ENCODE peak calls at places on chromosomes 4 and X, in five cellular contexts. One of them, this sample, is unnamed.

GRCh38 chr4:119683518-119683917 is 54.9 kb upstream of the PDE5A start:
- DNase-seq in esophagus squamous epithelium: no peak
- DNase-seq in brain microvascular endothelial cell: peak
- DNase-seq in HFF-Myc: no peak
- DNase-seq in CD4-positive, alpha-beta T cell: no peak
- DNase-seq in this sample: no peak

GRCh38 chrX:120428309-120428708 is 40.8 kb downstream of the LAMP2 start:
- DNase-seq in esophagus squamous epithelium: no peak
- DNase-seq in brain microvascular endothelial cell: peak
- DNase-seq in HFF-Myc: no peak
- DNase-seq in CD4-positive, alpha-beta T cell: no peak
- DNase-seq in this sample: no peak

GRCh38 chr4:179867300-179867878 is 2375.8 kb upstream of the TENM3 start:
- DNase-seq in esophagus squamous epithelium: no peak
- DNase-seq in brain microvascular endothelial cell: peak
- DNase-seq in HFF-Myc: no peak
- DNase-seq in CD4-positive, alpha-beta T cell: no peak
- DNase-seq in this sample: peak

GRCh38 chr4:2722033-2722432 is 34.1 kb downstream of the TNIP2 start:
- DNase-seq in esophagus squamous epithelium: no peak
- DNase-seq in brain microvascular endothelial cell: no peak
- DNase-seq in HFF-Myc: no peak
- DNase-seq in CD4-positive, alpha-beta T cell: no peak
- DNase-seq in this sample: no peak

GRCh38 chr4:168485511-168485910 is 5.2 kb upstream of the DDX60L start:
- DNase-seq in esophagus squamous epithelium: no peak
- DNase-seq in brain microvascular endothelial cell: no peak
- DNase-seq in HFF-Myc: no peak
- DNase-seq in CD4-positive, alpha-beta T cell: no peak
- DNase-seq in this sample: no peak

GRCh38 chrX:136497556-136498048 is at the start of gene HTATSF1:
- DNase-seq in esophagus squamous epithelium: no peak
- DNase-seq in brain microvascular endothelial cell: no peak
- DNase-seq in HFF-Myc: no peak
- DNase-seq in CD4-positive, alpha-beta T cell: no peak
- DNase-seq in this sample: peak

GRCh38 chrX:132831336-132831973 is 127.0 kb downstream of the HS6ST2 start:
- DNase-seq in esophagus squamous epithelium: no peak
- DNase-seq in brain microvascular endothelial cell: no peak
- DNase-seq in HFF-Myc: no peak
- DNase-seq in CD4-positive, alpha-beta T cell: no peak
- DNase-seq in this sample: no peak

GRCh38 chr4:112857461-112857860 is 192.0 kb upstream of the ANK2 start:
- DNase-seq in esophagus squamous epithelium: no peak
- DNase-seq in brain microvascular endothelial cell: peak
- DNase-seq in HFF-Myc: peak
- DNase-seq in CD4-positive, alpha-beta T cell: no peak
- DNase-seq in this sample: peak

GRCh38 chr4:139786494-139787354 is 121.1 kb downstream of the MGST2 start:
- DNase-seq in esophagus squamous epithelium: no peak
- DNase-seq in brain microvascular endothelial cell: no peak
- DNase-seq in HFF-Myc: no peak
- DNase-seq in CD4-positive, alpha-beta T cell: no peak
- DNase-seq in this sample: peak

GRCh38 chrX:139877710-139878414 is 55.0 kb downstream of the ATP11C start:
- DNase-seq in esophagus squamous epithelium: no peak
- DNase-seq in brain microvascular endothelial cell: no peak
- DNase-seq in HFF-Myc: no peak
- DNase-seq in CD4-positive, alpha-beta T cell: no peak
- DNase-seq in this sample: no peak

GRCh38 chr4:88971536-88971935 is 85.4 kb downstream of the FAM13A start:
- DNase-seq in esophagus squamous epithelium: no peak
- DNase-seq in brain microvascular endothelial cell: peak
- DNase-seq in HFF-Myc: no peak
- DNase-seq in CD4-positive, alpha-beta T cell: no peak
- DNase-seq in this sample: no peak

GRCh38 chr4:26420903-26421302 is 69.4 kb downstream of the CCKAR start:
- DNase-seq in esophagus squamous epithelium: no peak
- DNase-seq in brain microvascular endothelial cell: no peak
- DNase-seq in HFF-Myc: no peak
- DNase-seq in CD4-positive, alpha-beta T cell: no peak
- DNase-seq in this sample: no peak

GRCh38 chr4:133208694-133209285 is 59.7 kb downstream of the PCDH10 start:
- DNase-seq in esophagus squamous epithelium: no peak
- DNase-seq in brain microvascular endothelial cell: no peak
- DNase-seq in HFF-Myc: no peak
- DNase-seq in CD4-positive, alpha-beta T cell: no peak
- DNase-seq in this sample: no peak

GRCh38 chr4:182231080-182231479 is 12.1 kb upstream of the TENM3 start:
- DNase-seq in esophagus squamous epithelium: no peak
- DNase-seq in brain microvascular endothelial cell: peak
- DNase-seq in HFF-Myc: no peak
- DNase-seq in CD4-positive, alpha-beta T cell: no peak
- DNase-seq in this sample: no peak

GRCh38 chr4:47104986-47105385 is 73.6 kb downstream of the GABRB1 start:
- DNase-seq in esophagus squamous epithelium: no peak
- DNase-seq in brain microvascular endothelial cell: no peak
- DNase-seq in HFF-Myc: no peak
- DNase-seq in CD4-positive, alpha-beta T cell: no peak
- DNase-seq in this sample: no peak

GRCh38 chr4:67558493-67558892 is at the start of gene STAP1:
- DNase-seq in esophagus squamous epithelium: no peak
- DNase-seq in brain microvascular endothelial cell: no peak
- DNase-seq in HFF-Myc: no peak
- DNase-seq in CD4-positive, alpha-beta T cell: no peak
- DNase-seq in this sample: no peak

GRCh38 chr4:91957963-91958362 is 345.8 kb upstream of the GRID2 start:
- DNase-seq in esophagus squamous epithelium: no peak
- DNase-seq in brain microvascular endothelial cell: no peak
- DNase-seq in HFF-Myc: no peak
- DNase-seq in CD4-positive, alpha-beta T cell: no peak
- DNase-seq in this sample: no peak

GRCh38 chr4:127143460-127144190 is 489.1 kb upstream of the INTU start:
- DNase-seq in esophagus squamous epithelium: no peak
- DNase-seq in brain microvascular endothelial cell: no peak
- DNase-seq in HFF-Myc: no peak
- DNase-seq in CD4-positive, alpha-beta T cell: no peak
- DNase-seq in this sample: peak

GRCh38 chr4:166972071-166972470 is 262.2 kb downstream of the SPOCK3 start:
- DNase-seq in esophagus squamous epithelium: no peak
- DNase-seq in brain microvascular endothelial cell: peak
- DNase-seq in HFF-Myc: no peak
- DNase-seq in CD4-positive, alpha-beta T cell: no peak
- DNase-seq in this sample: peak

GRCh38 chr4:73573794-73574528 is 46.3 kb downstream of the RASSF6 start:
- DNase-seq in esophagus squamous epithelium: no peak
- DNase-seq in brain microvascular endothelial cell: peak
- DNase-seq in HFF-Myc: peak
- DNase-seq in CD4-positive, alpha-beta T cell: peak
- DNase-seq in this sample: peak

GRCh38 chrX:28981952-28982351 is 394.7 kb downstream of the IL1RAPL1 start:
- DNase-seq in esophagus squamous epithelium: no peak
- DNase-seq in brain microvascular endothelial cell: no peak
- DNase-seq in HFF-Myc: no peak
- DNase-seq in CD4-positive, alpha-beta T cell: no peak
- DNase-seq in this sample: no peak

GRCh38 chr4:76956961-76957738 is 7.6 kb downstream of the SEPTIN11 start:
- DNase-seq in esophagus squamous epithelium: no peak
- DNase-seq in brain microvascular endothelial cell: no peak
- DNase-seq in HFF-Myc: no peak
- DNase-seq in CD4-positive, alpha-beta T cell: no peak
- DNase-seq in this sample: peak